ENCODE peak calls at places on chromosomes 16 and 17, in eight cellular contexts. H is HCT116, V is GM12878, F is HepG2, L is Panc1, O is upper lobe of left lung, G is GM23338, J is K562. I is an unnamed sample.

GRCh38 chr17:39158623-39159022 is 7.2 kb upstream of the PLXDC1 start:
- ATAC-seq in H (no peak), V (no peak), F (no peak), L (no peak), O (no peak), G (no peak), J (no peak), I (no peak)

GRCh38 chr16:56883586-56883985 is 18.6 kb downstream of the SLC12A3 start:
- ATAC-seq in H (no peak), V (no peak), F (no peak), L (no peak), O (no peak), G (no peak), J (no peak), I (no peak)

GRCh38 chr16:70730944-70731343 is 45.1 kb upstream of the MTSS2 start:
- ATAC-seq in H (no peak), V (no peak), F (no peak), L (no peak), O (no peak), G (no peak), J (no peak), I (no peak)

GRCh38 chr17:80220709-80221215 is 535 bp downstream of the SLC26A11 start:
- ATAC-seq in H (peak), V (no peak), F (peak), L (peak), O (no peak), G (peak), J (peak), I (peak)

GRCh38 chr17:50807675-50808074 is 27.7 kb upstream of the WFIKKN2 start:
- ATAC-seq in H (no peak), V (no peak), F (peak), L (no peak), O (no peak), G (no peak), J (no peak), I (no peak)

GRCh38 chr16:11001611-11002010 is 57.2 kb downstream of the CLEC16A start:
- ATAC-seq in H (no peak), V (no peak), F (no peak), L (no peak), O (no peak), G (no peak), J (no peak), I (no peak)

GRCh38 chr16:18062713-18063112 is 273.8 kb downstream of the NPIPA8 start:
- ATAC-seq in H (no peak), V (no peak), F (peak), L (no peak), O (no peak), G (peak), J (no peak), I (no peak)

GRCh38 chr17:31581022-31581483 is 189.6 kb downstream of the RAB11FIP4 start:
- ATAC-seq in H (peak), V (peak), F (peak), L (peak), O (peak), G (no peak), J (no peak), I (peak)

GRCh38 chr16:73228649-73229048 is 180.7 kb upstream of the ZFHX3 start:
- ATAC-seq in H (no peak), V (no peak), F (no peak), L (no peak), O (no peak), G (no peak), J (no peak), I (peak)

GRCh38 chr16:57721356-57721755 is 14.2 kb upstream of the KATNB1 start:
- ATAC-seq in H (no peak), V (no peak), F (no peak), L (no peak), O (no peak), G (no peak), J (no peak), I (no peak)

GRCh38 chr17:2070241-2071023 is 15.5 kb downstream of the HIC1 start:
- ATAC-seq in H (peak), V (peak), F (no peak), L (no peak), O (no peak), G (peak), J (no peak), I (no peak)

GRCh38 chr16:23564964-23565363 is 7.4 kb downstream of the UBFD1 start:
- ATAC-seq in H (no peak), V (no peak), F (no peak), L (no peak), O (no peak), G (no peak), J (no peak), I (no peak)

GRCh38 chr16:57635266-57636097 is 7.1 kb downstream of the ADGRG1 start:
- ATAC-seq in H (no peak), V (no peak), F (peak), L (peak), O (no peak), G (peak), J (peak), I (no peak)

GRCh38 chr17:44005527-44005864 is 1.1 kb downstream of the NAGS start:
- ATAC-seq in H (peak), V (no peak), F (no peak), L (no peak), O (no peak), G (no peak), J (no peak), I (no peak)

GRCh38 chr17:44005865-44006580 is 1.6 kb downstream of the NAGS start:
- ATAC-seq in H (peak), V (peak), F (no peak), L (peak), O (peak), G (peak), J (no peak), I (peak)

GRCh38 chr17:44008205-44008909 is 3.9 kb downstream of the NAGS start:
- ATAC-seq in H (no peak), V (no peak), F (no peak), L (no peak), O (no peak), G (no peak), J (no peak), I (no peak)

GRCh38 chr17:44007346-44008204 is 3.2 kb downstream of the NAGS start:
- ATAC-seq in H (no peak), V (peak), F (no peak), L (peak), O (no peak), G (peak), J (no peak), I (no peak)

DNA sequence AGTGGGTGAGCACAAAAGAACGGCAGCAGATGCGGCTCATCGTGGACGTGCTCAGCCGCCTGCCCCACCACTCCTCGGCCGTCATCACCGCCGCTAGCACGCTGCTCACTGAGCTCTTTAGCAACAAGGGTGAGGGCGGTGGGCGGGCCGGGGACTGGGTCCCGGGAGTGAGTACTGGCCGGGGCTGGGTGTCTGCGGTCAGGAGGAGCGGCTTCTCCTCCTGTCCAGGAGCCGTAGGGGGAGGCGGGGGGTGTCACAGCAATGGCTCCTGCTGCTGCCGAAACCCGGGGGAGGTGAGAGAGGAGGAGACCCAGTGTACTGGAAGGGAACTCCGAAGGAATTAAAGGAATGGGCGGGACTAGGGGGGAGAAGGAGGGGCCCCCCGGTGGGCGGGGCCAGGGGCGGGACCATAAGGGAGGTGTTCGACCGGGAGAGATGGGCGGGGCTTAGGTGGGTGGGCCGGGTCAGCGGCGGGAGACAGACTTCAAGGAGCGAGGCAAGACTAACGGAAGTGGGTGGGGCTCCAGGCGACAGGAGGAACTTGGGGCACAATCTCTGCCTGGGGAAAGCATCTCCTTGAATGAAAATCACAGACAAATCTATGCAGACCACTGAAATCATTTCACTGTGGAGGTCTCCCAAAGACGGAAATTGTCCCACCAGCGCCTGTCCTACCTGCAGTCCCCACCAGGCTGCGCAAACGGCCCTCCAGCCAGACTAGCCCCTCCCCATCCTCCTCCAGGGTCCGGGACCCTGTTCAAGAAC is 2.3 kb downstream of the NAGS start:
- ATAC-seq in H (peak), V (peak), F (no peak), L (peak), O (peak), G (peak), J (peak), I (peak)
- TF ChIP-seq POLR2AphosphoS5 in H (peak), V (no peak), F (no peak), L (no peak), O (peak), G (peak), J (no peak), I (peak)

GRCh38 chr16:77434022-77434364 is 841 bp downstream of the ADAMTS18 start:
- ATAC-seq in H (no peak), V (no peak), F (no peak), L (no peak), O (no peak), G (peak), J (no peak), I (no peak)

GRCh38 chr16:77431131-77431670 is 3.6 kb downstream of the ADAMTS18 start:
- ATAC-seq in H (no peak), V (no peak), F (no peak), L (no peak), O (no peak), G (no peak), J (no peak), I (no peak)

GRCh38 chr16:77433146-77433545 is 1.7 kb downstream of the ADAMTS18 start:
- ATAC-seq in H (no peak), V (no peak), F (no peak), L (no peak), O (no peak), G (no peak), J (no peak), I (no peak)

GRCh38 chr16:77432264-77432663 is 2.6 kb downstream of the ADAMTS18 start:
- ATAC-seq in H (no peak), V (no peak), F (no peak), L (no peak), O (no peak), G (no peak), J (no peak), I (no peak)

GRCh38 chr16:77430360-77430759 is 4.5 kb downstream of the ADAMTS18 start:
- ATAC-seq in H (no peak), V (no peak), F (no peak), L (no peak), O (no peak), G (no peak), J (no peak), I (no peak)
- TF ChIP-seq POLR2AphosphoS5 in H (no peak), V (no peak), F (no peak), L (no peak), O (no peak), G (no peak), J (no peak), I (no peak)

GRCh38 chr17:78925662-78926555 is 722 bp upstream of the TIMP2 start:
- ATAC-seq in H (no peak), V (no peak), F (peak), L (peak), O (peak), G (peak), J (no peak), I (peak)
- TF ChIP-seq POLR2AphosphoS5 in H (no peak), V (no peak), F (peak), L (no peak), O (no peak), G (no peak), J (no peak), I (peak)

GRCh38 chr16:85221810-85222150 is 109.5 kb upstream of the CIBAR2 start:
- ATAC-seq in H (peak), V (no peak), F (peak), L (no peak), O (no peak), G (no peak), J (no peak), I (no peak)

GRCh38 chr16:85221081-85221809 is 109.0 kb upstream of the CIBAR2 start:
- ATAC-seq in H (peak), V (no peak), F (peak), L (no peak), O (peak), G (peak), J (no peak), I (no peak)

GRCh38 chr16:85222151-85222863 is 110.0 kb upstream of the CIBAR2 start:
- ATAC-seq in H (no peak), V (no peak), F (peak), L (no peak), O (no peak), G (peak), J (no peak), I (no peak)

GRCh38 chr16:85216522-85217375 is 104.5 kb upstream of the CIBAR2 start:
- ATAC-seq in H (no peak), V (peak), F (no peak), L (no peak), O (no peak), G (no peak), J (peak), I (no peak)

DNA sequence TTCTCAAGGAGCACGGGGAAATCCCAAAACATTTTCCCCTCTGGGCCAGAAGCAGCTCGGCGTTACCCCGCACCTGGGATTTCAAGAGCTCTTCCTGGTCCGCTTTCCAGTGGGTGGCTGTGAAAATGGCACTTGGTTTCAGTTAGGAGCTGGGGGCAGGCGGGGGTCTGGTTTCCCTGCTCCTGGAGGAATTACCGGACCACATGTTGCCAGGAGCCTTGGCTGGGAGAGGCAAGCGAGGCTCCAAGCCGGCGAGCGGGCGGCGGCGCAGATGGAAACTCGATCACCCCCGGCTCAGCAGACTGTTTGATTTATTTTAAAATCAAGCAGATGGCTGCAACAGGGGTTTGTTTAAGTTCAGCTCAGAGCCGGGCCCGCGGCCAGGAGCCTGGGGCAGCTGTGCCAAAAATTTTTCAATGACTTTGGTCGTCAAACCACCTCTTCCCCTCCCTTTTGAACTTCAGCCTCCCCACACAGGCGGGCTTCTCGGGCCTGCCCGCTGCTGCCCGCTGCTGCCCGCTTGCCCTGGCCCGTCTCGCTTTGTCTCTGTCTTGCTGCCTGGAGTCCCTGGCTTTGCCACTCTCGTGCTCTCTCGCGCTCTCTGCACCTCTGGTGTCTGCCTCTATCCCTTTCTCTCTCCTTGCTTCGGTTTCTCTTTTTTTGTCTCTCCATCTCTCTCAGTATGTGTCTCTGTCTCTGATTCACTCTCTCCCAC is 108.0 kb upstream of the CIBAR2 start:
- ATAC-seq in H (no peak), V (no peak), F (peak), L (peak), O (peak), G (peak), J (no peak), I (peak)
- TF ChIP-seq POLR2AphosphoS5 in H (no peak), V (no peak), F (no peak), L (no peak), O (no peak), G (no peak), J (no peak), I (peak)

DNA sequence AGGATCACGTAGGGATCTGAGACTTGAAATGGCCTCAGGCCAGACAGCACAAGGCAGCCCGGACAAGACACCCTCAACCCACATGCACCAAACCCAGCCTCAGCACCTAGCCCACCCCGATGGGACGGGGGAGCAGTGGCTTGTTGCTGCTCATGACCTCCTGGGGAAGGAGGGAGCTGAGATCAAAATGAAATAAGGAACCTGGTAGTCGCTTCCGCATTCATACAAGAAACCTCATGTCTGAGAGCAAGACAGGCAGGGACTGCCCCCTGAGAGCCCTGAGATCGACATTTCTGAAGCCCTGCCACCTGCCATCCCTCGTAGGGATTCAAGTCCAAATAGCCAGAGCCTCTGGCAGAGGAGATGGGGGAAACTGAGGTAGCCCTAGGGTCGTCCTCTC is 5.7 kb upstream of the CEP131 start:
- ATAC-seq in H (no peak), V (peak), F (no peak), L (no peak), O (no peak), G (no peak), J (no peak), I (no peak)
- TF ChIP-seq POLR2AphosphoS5 in H (no peak), V (peak), F (no peak), L (no peak), O (no peak), G (no peak), J (no peak), I (no peak)

GRCh38 chr17:81665205-81666091 is 957 bp downstream of the OXLD1 start:
- ATAC-seq in H (peak), V (peak), F (peak), L (peak), O (peak), G (peak), J (peak), I (no peak)

GRCh38 chr17:81664051-81664470 is 2.3 kb downstream of the OXLD1 start:
- ATAC-seq in H (peak), V (no peak), F (no peak), L (no peak), O (no peak), G (no peak), J (no peak), I (no peak)

GRCh38 chr17:81666092-81666341 is 388 bp downstream of the OXLD1 start:
- ATAC-seq in H (no peak), V (no peak), F (peak), L (no peak), O (peak), G (peak), J (no peak), I (peak)

GRCh38 chr17:81667754-81668153 is 1.2 kb downstream of the CCDC137 start:
- ATAC-seq in H (peak), V (no peak), F (no peak), L (no peak), O (no peak), G (peak), J (peak), I (no peak)

DNA sequence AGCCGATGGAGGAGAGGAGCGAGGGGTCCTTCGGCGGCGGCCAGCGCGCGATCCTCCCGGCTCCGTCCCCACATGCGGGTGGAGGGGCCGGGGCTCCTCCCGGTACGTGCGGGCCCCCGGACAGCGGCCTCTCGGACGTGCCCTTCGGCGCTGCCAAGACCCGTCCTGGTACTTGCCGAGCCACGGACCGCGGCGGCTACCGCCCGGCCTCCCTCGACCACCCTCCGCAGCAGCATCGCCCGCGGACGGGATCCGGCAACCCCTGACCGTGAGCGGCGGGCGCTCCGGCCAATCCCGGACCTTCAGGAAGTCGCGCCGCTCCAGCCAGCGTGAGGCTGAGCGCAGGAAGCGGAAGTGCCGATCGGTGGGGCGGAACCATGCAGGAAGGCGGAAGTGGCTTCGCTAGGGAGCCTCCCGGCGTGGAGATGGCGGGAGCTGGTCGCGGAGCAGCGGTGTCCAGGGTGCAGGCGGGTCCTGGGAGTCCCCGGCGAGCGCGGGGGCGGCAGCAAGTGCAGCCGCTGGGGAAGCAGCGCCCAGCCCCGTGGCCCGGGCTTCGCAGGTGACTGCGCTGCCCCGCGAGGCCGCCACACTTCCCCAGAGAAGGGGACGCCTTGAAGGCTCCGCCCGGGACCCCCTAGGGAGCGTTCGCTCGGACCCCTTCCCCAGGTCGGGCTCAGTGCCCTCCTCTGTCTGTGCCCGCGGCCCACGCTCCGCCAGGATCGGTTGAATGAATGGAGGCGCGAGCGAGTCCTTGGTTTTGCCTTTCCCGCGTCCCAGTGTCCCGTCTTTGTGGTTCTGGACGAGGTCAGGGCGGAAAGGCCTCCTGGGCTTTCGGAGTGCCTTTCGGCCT is at the start of the genes CCDC137 and OXLD1:
- ATAC-seq in H (peak), V (peak), F (peak), L (peak), O (peak), G (peak), J (peak), I (peak)
- TF ChIP-seq POLR2AphosphoS5 in H (peak), V (peak), F (peak), L (peak), O (peak), G (peak), J (peak), I (peak)

GRCh38 chr16:84766978-84767773 is 52.6 kb upstream of the CRISPLD2 start:
- ATAC-seq in H (no peak), V (no peak), F (no peak), L (no peak), O (no peak), G (no peak), J (no peak), I (no peak)

GRCh38 chr16:84765606-84766580 is 53.9 kb upstream of the CRISPLD2 start:
- ATAC-seq in H (no peak), V (no peak), F (peak), L (no peak), O (no peak), G (no peak), J (no peak), I (no peak)

GRCh38 chr16:84768061-84768797 is 51.6 kb upstream of the CRISPLD2 start:
- ATAC-seq in H (no peak), V (no peak), F (no peak), L (no peak), O (no peak), G (no peak), J (no peak), I (no peak)

GRCh38 chr16:84769416-84769815 is 50.4 kb upstream of the CRISPLD2 start:
- ATAC-seq in H (no peak), V (no peak), F (no peak), L (no peak), O (no peak), G (no peak), J (no peak), I (no peak)

DNA sequence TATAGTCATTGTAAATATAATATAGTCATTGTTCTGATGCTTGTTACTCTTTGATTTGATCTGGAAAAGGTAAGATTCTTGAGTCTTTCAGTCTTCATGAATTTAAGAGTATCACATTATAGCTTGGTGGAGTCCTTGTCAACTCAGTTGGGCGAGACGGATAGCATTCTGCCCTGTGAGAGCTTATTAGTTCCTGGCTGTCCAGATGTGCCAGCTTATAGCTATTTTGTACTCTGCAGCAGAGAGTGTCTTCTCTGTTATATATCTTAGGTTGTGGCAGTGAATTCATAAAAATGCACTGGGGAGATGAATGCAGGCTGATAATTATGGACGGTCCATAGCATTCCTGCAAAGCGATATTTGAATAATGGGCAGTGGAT is 51.0 kb upstream of the CRISPLD2 start:
- ATAC-seq in H (no peak), V (no peak), F (no peak), L (no peak), O (no peak), G (no peak), J (no peak), I (no peak)
- TF ChIP-seq POLR2AphosphoS5 in H (no peak), V (no peak), F (no peak), L (no peak), O (no peak), G (no peak), J (no peak), I (no peak)

I was measured in gastroesophageal sphincter.